ENCODE peak calls at places on chromosomes 16 and 17, in nine cellular contexts. F is MCF 10A, T is fibroblast of mammary gland, N is heart left ventricle, A is fibroblast of lung, X is left lung, Z is endothelial cell, Q is GM23338, W is cardiac muscle cell. C is an unnamed sample.

GRCh38 chr17:50274142-50274944 is at the start of gene TMEM92:
- DNase-seq in F (peak), Z (peak), Q (peak), T (peak), W (peak), X (peak), N (no peak), A (no peak), C (no peak)

GRCh38 chr17:62178579-62178978 is 113.5 kb upstream of the MED13 start:
- DNase-seq in N (no peak), Q (no peak), T (peak), F (peak), W (no peak), A (peak), X (no peak), Z (no peak), C (peak)

GRCh38 chr16:89472711-89473075 is 17.7 kb downstream of the ANKRD11 start:
- DNase-seq in A (no peak), X (no peak), N (no peak), Z (no peak), T (no peak), F (no peak), W (no peak), Q (no peak), C (no peak)

GRCh38 chr17:20225162-20226115 is 216.3 kb downstream of the SPECC1 start:
- DNase-seq in A (peak), X (no peak), Z (no peak), W (no peak), N (no peak), F (peak), T (peak), Q (peak), C (no peak)

GRCh38 chr16:8537691-8538342 is 52.5 kb downstream of the TMEM114 start:
- DNase-seq in Q (no peak), X (no peak), T (no peak), F (no peak), Z (no peak), A (no peak), N (no peak), W (no peak), C (no peak)

GRCh38 chr17:40550608-40551007 is 14.7 kb downstream of the CCR7 start:
- DNase-seq in F (peak), N (no peak), T (peak), W (no peak), Z (no peak), X (no peak), A (peak), Q (no peak), C (peak)

GRCh38 chr17:79993390-79994221 is 42.1 kb downstream of the TBC1D16 start:
- DNase-seq in W (peak), A (peak), N (peak), F (peak), Z (no peak), Q (peak), X (peak), T (peak), C (peak)

GRCh38 chr17:30922235-30922993 is 669 bp downstream of the ADAP2 start:
- DNase-seq in A (no peak), T (no peak), W (peak), X (peak), Q (peak), N (peak), F (no peak), Z (peak), C (no peak)

GRCh38 chr17:58569216-58569615 is 54.8 kb upstream of the MTMR4 start:
- DNase-seq in Z (no peak), Q (no peak), X (no peak), T (no peak), A (no peak), N (no peak), F (no peak), W (no peak), C (no peak)

GRCh38 chr16:57916735-57917450 is 54.0 kb downstream of the CNGB1 start:
- DNase-seq in T (no peak), X (no peak), A (no peak), W (no peak), Z (no peak), Q (no peak), F (peak), N (no peak), C (no peak)

GRCh38 chr16:47847220-47847970 is 308.4 kb downstream of the ABCC12 start:
- DNase-seq in Z (no peak), T (peak), Q (no peak), N (no peak), A (peak), X (no peak), W (no peak), F (peak), C (peak)

GRCh38 chr17:57084361-57084801 is 665 bp upstream of the AKAP1 start:
- DNase-seq in F (no peak), N (no peak), Z (no peak), X (no peak), W (no peak), A (no peak), T (peak), Q (no peak), C (peak)

GRCh38 chr17:63399856-63400255 is 46.2 kb downstream of the CYB561 start:
- DNase-seq in W (no peak), X (no peak), A (peak), T (peak), F (no peak), Z (peak), Q (no peak), N (peak), C (peak)

GRCh38 chr17:63398680-63399079 is 47.4 kb downstream of the CYB561 start:
- DNase-seq in T (peak), Z (no peak), Q (no peak), F (no peak), A (peak), W (no peak), X (no peak), N (no peak), C (peak)

GRCh38 chr17:63399316-63399715 is 46.8 kb downstream of the CYB561 start:
- DNase-seq in Z (no peak), A (peak), T (peak), N (no peak), F (no peak), Q (no peak), W (no peak), X (no peak), C (peak)

GRCh38 chr17:63390090-63390489 is 56.0 kb downstream of the CYB561 start:
- DNase-seq in Z (no peak), F (no peak), A (no peak), X (no peak), N (no peak), Q (no peak), T (no peak), W (no peak), C (no peak)

DNA sequence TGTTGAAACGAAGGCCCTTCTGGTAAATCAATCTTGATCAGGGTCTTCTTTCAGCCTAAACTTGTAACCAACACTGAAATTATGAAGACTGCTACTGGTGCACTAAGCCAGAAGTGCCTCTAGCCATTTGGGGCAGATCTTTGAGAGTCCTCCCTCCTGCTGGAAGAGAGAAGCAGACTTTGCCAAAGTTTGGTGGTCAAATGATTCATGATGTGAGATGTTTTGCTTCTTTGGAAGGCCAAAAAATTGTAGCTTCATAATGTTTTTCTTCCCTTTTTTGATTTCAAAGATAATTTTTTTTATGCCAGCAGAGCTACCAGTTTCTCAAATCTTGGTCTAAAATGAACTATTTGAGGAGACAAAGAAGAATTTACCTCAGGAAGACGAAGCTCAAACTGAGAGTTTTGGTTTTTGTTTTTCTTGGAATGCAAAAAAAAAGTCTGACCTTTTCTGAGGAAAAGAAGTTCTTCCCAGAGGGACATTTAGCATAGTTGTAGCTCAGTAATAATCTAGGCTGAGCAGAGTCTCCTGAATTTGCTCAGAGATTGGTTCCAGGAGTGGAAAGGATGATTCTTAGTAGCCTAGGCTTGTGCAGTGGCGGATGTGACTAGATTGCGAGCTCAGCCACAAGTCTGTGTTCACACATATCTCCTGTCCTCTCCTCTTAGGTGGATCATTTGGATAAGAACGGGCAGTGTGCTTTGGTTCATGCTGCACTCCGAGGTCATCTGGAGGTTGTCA is 50.9 kb downstream of the CYB561 start:
- DNase-seq in X (no peak), Z (no peak), W (peak), F (peak), Q (no peak), N (no peak), T (peak), A (peak), C (peak)
- TF ChIP-seq CTCF in X (no peak), Z (no peak), W (no peak), F (no peak), Q (no peak), N (no peak), T (peak), A (no peak), C (peak)

DNA sequence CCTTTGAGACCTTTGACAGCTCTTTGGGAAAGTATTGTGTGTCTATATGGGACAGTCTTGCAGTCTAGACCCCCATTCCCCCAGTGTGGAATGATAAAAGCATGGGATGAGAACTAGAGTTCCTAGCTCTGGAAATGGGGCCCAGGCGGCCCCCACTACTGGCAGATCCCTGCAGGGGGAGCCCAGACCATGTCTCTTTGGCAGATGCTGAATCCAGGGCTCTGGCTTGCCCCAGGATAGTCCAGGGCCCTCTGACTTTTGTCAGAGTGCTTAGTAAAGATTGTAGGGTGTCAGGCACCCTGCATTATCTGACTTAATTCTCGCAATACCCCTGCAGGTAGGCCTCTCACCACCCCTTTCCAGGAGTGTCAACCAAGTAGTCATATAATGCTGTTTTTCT is 8.3 kb downstream of the ALKBH5 start:
- DNase-seq in T (peak), X (no peak), F (no peak), N (no peak), Q (peak), W (no peak), A (no peak), Z (no peak), C (no peak)
- TF ChIP-seq CTCF in T (peak), X (no peak), F (peak), N (peak), Q (peak), W (peak), A (peak), Z (no peak), C (peak)

GRCh38 chr16:78507576-78507975 is 408.1 kb downstream of the WWOX start:
- DNase-seq in F (no peak), A (no peak), Q (no peak), Z (no peak), T (no peak), W (no peak), X (no peak), N (no peak), C (no peak)

GRCh38 chr16:78506372-78507193 is 407.1 kb downstream of the WWOX start:
- DNase-seq in F (no peak), Q (no peak), Z (no peak), N (no peak), X (no peak), T (no peak), W (no peak), A (no peak), C (peak)

GRCh38 chr16:78503501-78504110 is 404.2 kb downstream of the WWOX start:
- DNase-seq in T (peak), W (peak), N (peak), Z (peak), Q (peak), X (no peak), F (peak), A (peak), C (peak)

GRCh38 chr16:78504391-78504945 is 405.0 kb downstream of the WWOX start:
- DNase-seq in T (peak), Z (no peak), X (no peak), W (no peak), Q (no peak), F (no peak), N (no peak), A (peak), C (peak)

DNA sequence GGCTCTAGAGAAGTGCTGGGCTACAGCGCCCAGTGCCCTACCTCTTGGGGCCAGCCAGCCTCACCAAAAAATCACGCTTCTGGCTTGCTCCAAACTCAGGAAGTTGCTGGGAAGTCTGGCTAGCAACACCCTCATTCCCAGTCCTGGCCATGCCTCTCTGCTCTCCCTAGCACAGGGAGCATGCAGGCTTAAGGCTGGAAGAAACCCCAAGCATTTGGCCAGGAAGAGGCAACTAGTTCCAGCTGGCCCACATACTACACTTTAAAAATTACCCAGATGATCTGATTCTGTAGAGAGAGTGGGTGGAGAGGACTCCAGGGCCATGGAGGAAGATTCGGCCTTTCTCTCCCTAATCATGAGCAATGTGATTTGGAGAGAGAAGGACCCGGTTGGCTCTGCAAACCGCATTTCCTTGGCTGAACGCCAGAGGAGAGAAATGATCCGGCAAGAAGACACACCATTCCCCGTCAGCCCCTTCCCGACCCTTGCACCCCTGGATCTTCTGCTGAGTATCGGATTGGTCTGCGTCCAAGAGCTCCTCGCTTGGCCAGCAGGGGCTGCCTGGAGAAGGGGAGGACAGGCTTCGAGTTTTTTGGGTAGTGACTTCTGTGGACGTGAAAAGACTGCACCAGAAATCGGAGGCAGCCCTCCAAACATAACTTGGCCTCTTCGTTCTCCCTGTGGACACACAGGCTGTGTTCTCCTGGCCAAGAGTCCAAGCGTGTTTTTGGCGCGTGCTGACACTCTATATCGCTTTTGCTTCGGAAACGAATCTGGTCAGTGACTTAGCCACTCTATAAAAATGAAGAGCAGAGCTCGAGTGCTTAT is 406.3 kb downstream of the WWOX start:
- DNase-seq in X (peak), W (no peak), T (peak), F (no peak), N (peak), Q (peak), A (peak), Z (no peak), C (peak)
- TF ChIP-seq CTCF in X (no peak), W (peak), T (peak), F (no peak), N (peak), Q (peak), A (peak), Z (no peak), C (peak)

DNA sequence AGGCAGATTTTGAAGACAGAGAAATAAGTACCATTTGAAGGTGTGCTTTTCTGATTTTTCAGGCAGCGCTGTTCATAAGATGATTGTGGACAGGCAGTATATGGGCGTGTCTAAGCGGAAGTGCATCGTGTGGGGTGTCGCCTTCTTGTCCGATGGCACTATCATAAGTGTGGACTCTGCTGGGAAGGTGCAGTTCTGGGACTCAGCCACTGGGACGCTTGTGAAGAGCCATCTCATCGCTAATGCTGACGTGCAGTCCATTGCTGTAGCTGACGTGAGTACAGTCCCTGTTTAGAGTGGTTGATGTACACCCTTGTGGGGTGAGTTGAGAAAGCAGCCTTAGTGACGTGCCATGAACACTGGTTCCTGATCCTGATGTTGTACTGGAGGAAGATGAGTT is 10.7 kb downstream of the UTP4 start:
- DNase-seq in W (no peak), A (no peak), Z (peak), F (no peak), Q (no peak), X (no peak), T (no peak), N (no peak), C (no peak)
- TF ChIP-seq CTCF in W (no peak), A (no peak), Z (no peak), F (no peak), Q (no peak), X (no peak), T (no peak), N (no peak), C (no peak)

GRCh38 chr16:85894266-85894665 is 4.7 kb upstream of the IRF8 start:
- DNase-seq in A (no peak), Z (no peak), T (no peak), N (no peak), Q (peak), W (no peak), F (peak), X (no peak), C (no peak)
- TF ChIP-seq CTCF in A (no peak), Z (no peak), T (no peak), N (no peak), Q (peak), W (no peak), F (no peak), X (no peak), C (no peak)

GRCh38 chr17:78854508-78854907 is 13.9 kb upstream of the USP36 start:
- DNase-seq in X (no peak), W (no peak), T (no peak), Z (no peak), Q (no peak), N (no peak), F (no peak), A (no peak), C (no peak)

GRCh38 chr17:78849026-78849425 is 8.4 kb upstream of the USP36 start:
- DNase-seq in T (no peak), F (no peak), Q (no peak), A (no peak), Z (no peak), W (no peak), X (no peak), N (no peak), C (no peak)

GRCh38 chr17:78853926-78854394 is 13.3 kb upstream of the USP36 start:
- DNase-seq in W (no peak), A (no peak), Q (no peak), X (no peak), Z (no peak), N (no peak), T (no peak), F (no peak), C (no peak)

GRCh38 chr17:78855561-78856165 is 15.0 kb upstream of the USP36 start:
- DNase-seq in Z (no peak), T (no peak), A (no peak), W (no peak), Q (no peak), F (no peak), X (no peak), N (no peak), C (no peak)

GRCh38 chr17:78852709-78853111 is 12.1 kb upstream of the USP36 start:
- DNase-seq in N (no peak), A (no peak), X (no peak), Z (peak), F (no peak), Q (peak), W (no peak), T (peak), C (no peak)
- TF ChIP-seq CTCF in N (no peak), A (peak), X (no peak), Z (no peak), F (no peak), Q (peak), W (peak), T (peak), C (no peak)

GRCh38 chr17:42553161-42553818 is 567 bp downstream of the HSD17B1 start:
- DNase-seq in T (peak), Z (no peak), X (no peak), W (no peak), N (no peak), F (peak), A (peak), Q (peak), C (peak)
- TF ChIP-seq CTCF in T (peak), Z (no peak), X (no peak), W (peak), N (no peak), F (no peak), A (no peak), Q (peak), C (no peak)

DNA sequence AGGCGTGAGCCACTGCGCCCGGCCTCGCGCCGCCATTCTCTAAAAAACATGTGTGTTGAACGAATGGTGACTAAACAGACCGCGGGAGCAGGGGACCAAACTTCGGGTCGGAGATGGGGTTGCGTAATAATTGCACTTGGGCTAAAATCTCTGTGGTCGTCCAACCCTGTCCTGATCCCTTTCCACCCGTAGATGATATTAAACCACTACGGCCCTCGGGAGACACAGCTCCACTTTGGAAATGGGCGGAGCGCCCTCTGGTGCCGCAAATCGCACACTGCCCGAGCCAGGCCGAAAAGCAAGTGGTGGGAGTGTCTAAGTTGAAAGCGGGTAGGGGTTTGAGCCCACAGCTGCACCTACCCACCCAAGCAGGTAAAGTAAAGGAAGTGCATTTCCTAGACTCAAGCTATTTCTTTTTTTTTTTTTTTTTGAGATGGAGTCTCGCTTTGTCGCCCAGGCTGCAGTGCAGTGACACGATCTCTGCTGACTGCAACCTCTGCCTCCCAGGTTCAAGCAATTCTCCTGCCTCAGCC is 17.0 kb downstream of the CAVIN1 start:
- DNase-seq in A (peak), Z (peak), N (peak), X (peak), T (peak), W (peak), Q (peak), F (peak), C (peak)
- TF ChIP-seq CTCF in A (peak), Z (peak), N (peak), X (peak), T (peak), W (peak), Q (peak), F (peak), C (peak)